ENCODE peak calls at places on chromosome 21, in seven cellular contexts. I is GM12892, S is H1, K is K562, A is HepG2, L is SK-N-SH, T is GM12878. E is an unnamed sample.

GRCh38 chr21:43343095-43343991 is 83.6 kb downstream of the SIK1 start:
- DNase-seq in I (no peak), S (no peak), K (no peak), A (peak), L (no peak), T (no peak), E (no peak)

GRCh38 chr21:16644690-16645089 is 868.2 kb upstream of the CXADR start:
- DNase-seq in I (no peak), S (no peak), K (no peak), A (no peak), L (no peak), T (no peak), E (no peak)

GRCh38 chr21:29647353-29647781 is 292.4 kb downstream of the GRIK1 start:
- DNase-seq in I (no peak), S (no peak), K (peak), A (no peak), L (no peak), T (no peak), E (no peak)

GRCh38 chr21:36783612-36784383 is 84.9 kb downstream of the SIM2 start:
- DNase-seq in I (no peak), S (no peak), K (no peak), A (peak), L (no peak), T (no peak), E (no peak)

GRCh38 chr21:46095814-46096595 is 1.9 kb upstream of the COL6A2 start:
- DNase-seq in I (no peak), S (no peak), K (no peak), A (no peak), L (no peak), T (no peak), E (no peak)

GRCh38 chr21:31630062-31630711 is 29.3 kb upstream of the SOD1 start:
- DNase-seq in I (no peak), S (no peak), K (no peak), A (peak), L (no peak), T (no peak), E (no peak)

GRCh38 chr21:41707231-41707988 is 59.4 kb downstream of the RIPK4 start:
- DNase-seq in I (no peak), S (no peak), K (no peak), A (no peak), L (no peak), T (no peak), E (no peak)

GRCh38 chr21:32309906-32310460 is 11.3 kb downstream of the MRAP start:
- DNase-seq in I (no peak), S (no peak), K (no peak), A (no peak), L (no peak), T (no peak), E (no peak)

GRCh38 chr21:27300770-27301169 is 333.9 kb upstream of the ADAMTS5 start:
- DNase-seq in I (no peak), S (no peak), K (no peak), A (no peak), L (no peak), T (no peak), E (no peak)

GRCh38 chr21:41369915-41370839 is 8.3 kb downstream of the MX2 start:
- DNase-seq in I (no peak), S (no peak), K (no peak), A (peak), L (no peak), T (peak), E (peak)

GRCh38 chr21:14114251-14114650 is 96.5 kb downstream of the LIPI start:
- DNase-seq in I (no peak), S (no peak), K (no peak), A (no peak), L (no peak), T (no peak), E (no peak)

GRCh38 chr21:30935889-30936168 is 54.4 kb upstream of the KRTAP11-1 start:
- DNase-seq in I (no peak), S (no peak), K (no peak), A (no peak), L (no peak), T (no peak), E (no peak)

GRCh38 chr21:31656199-31657095 is 3.0 kb upstream of the SOD1 start:
- DNase-seq in I (no peak), S (no peak), K (no peak), A (no peak), L (no peak), T (no peak), E (no peak)

GRCh38 chr21:17427831-17428483 is 84.9 kb upstream of the CXADR start:
- DNase-seq in I (no peak), S (no peak), K (no peak), A (no peak), L (no peak), T (peak), E (no peak)

GRCh38 chr21:41953831-41954653 is at the start of gene C2CD2:
- DNase-seq in I (peak), S (no peak), K (peak), A (peak), L (peak), T (no peak), E (peak)

GRCh38 chr21:32916088-32916487 is 109.6 kb upstream of the OLIG2 start:
- DNase-seq in I (no peak), S (no peak), K (no peak), A (no peak), L (no peak), T (no peak), E (no peak)

GRCh38 chr21:23452384-23453083 is 2154.7 kb downstream of the MRPL39 start:
- DNase-seq in I (no peak), S (peak), K (no peak), A (no peak), L (no peak), T (no peak), E (no peak)

GRCh38 chr21:17763286-17764037 is 55.7 kb downstream of the C21orf91 start:
- DNase-seq in I (no peak), S (no peak), K (no peak), A (no peak), L (no peak), T (no peak), E (no peak)

GRCh38 chr21:41110664-41111063 is 57.3 kb upstream of the BACE2 start:
- DNase-seq in I (no peak), S (no peak), K (no peak), A (no peak), L (no peak), T (no peak), E (no peak)

GRCh38 chr21:44831227-44831626 is 13.4 kb upstream of the SUMO3 start:
- DNase-seq in I (no peak), S (no peak), K (no peak), A (no peak), L (no peak), T (no peak), E (no peak)
- TF ChIP-seq TAF1 in I (no peak), S (no peak), K (no peak), A (no peak), L (no peak), T (no peak), E (no peak)

DNA sequence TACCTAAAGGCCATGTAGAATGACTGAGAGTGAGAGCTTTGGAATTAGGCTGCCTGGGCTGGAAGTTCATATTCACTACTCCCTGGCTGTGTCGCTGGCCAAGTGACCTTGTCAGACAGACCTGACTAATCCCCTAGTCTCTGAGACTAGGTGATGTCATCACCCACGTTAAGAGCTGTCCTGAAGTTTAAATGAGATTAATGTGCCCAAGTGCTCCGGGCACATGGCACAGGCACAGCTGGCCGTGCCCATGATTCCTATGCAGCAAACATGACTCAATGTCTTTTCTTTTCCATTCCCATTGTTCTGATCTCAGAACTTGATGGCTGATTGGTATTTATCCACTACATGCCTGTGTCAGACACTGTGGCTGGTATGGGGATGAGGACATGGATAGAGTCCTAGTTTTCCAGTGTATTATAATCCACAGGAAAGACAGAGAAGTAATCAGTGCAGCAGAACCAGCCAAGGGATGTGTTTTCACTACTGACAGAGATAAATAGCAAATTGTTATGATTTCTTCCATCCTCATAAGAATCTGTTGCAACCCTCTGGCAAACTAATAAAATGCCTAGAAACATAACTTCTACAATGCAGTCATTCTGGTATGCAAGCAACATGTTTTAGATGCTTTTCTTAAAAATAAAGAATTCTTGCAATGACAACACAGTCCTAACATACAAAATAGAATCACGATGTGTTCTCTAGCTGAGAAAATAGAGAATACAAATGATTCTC is 180.9 kb downstream of the PCP4 start:
- DNase-seq in I (no peak), S (no peak), K (no peak), A (no peak), L (no peak), T (no peak), E (no peak)
- TF ChIP-seq TAF1 in I (no peak), S (no peak), K (no peak), A (no peak), L (no peak), T (no peak), E (no peak)

GRCh38 chr21:25809013-25809412 is 74.2 kb downstream of the GABPA start:
- DNase-seq in I (no peak), S (no peak), K (no peak), A (no peak), L (no peak), T (no peak), E (no peak)
- TF ChIP-seq TAF1 in I (no peak), S (no peak), K (no peak), A (no peak), L (no peak), T (no peak), E (no peak)

GRCh38 chr21:44960141-44961092 is 20.6 kb downstream of the SLX9 start:
- DNase-seq in I (no peak), S (no peak), K (no peak), A (no peak), L (no peak), T (no peak), E (no peak)
- TF ChIP-seq TAF1 in I (no peak), S (no peak), K (no peak), A (no peak), L (no peak), T (no peak), E (no peak)

DNA sequence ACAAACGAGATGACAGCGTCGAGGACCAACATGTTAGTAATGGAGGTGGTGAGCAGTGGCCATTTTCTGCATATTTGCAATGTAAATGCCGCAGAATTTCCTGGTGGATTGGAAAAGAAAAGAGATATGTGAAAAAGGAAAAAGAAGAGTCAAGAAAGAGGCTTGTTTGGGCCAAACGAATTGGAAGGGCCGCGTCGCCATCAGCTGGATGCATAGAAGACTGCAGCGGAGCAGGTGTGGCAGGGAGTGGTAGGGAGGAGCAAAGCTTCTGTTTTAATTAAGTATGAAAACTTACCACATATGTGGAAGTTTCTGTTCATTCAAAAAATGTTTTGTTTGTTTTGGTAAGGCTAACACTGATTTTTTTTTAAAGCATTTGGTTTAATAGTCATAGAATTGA is 690.7 kb downstream of the NCAM2 start:
- DNase-seq in I (no peak), S (peak), K (no peak), A (no peak), L (peak), T (no peak), E (no peak)
- TF ChIP-seq TAF1 in I (no peak), S (no peak), K (no peak), A (no peak), L (no peak), T (no peak), E (no peak)

GRCh38 chr21:35179990-35180557 is 131.0 kb upstream of the RUNX1 start:
- DNase-seq in I (no peak), S (no peak), K (no peak), A (no peak), L (no peak), T (no peak), E (no peak)
- TF ChIP-seq TAF1 in I (no peak), S (no peak), K (no peak), A (no peak), L (no peak), T (no peak), E (no peak)

DNA sequence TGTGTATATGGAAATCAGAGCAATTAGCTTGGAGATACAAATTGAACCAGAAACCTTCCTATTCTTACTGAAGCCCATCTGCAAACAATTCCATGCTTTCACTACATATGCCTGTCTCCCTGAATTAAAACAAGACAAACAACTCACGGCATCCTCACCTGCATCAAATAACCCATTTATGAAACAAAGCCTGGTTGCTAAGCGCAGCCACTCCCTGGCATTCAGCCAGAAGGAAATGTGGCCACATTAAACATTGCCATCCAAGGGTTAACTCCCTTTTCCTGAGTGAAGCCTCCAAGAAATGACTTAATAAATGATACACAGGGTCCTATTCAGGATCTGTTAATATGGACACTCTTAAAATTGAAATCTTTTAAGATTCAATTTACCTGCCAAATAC is 55.2 kb downstream of the APP start:
- DNase-seq in I (no peak), S (no peak), K (no peak), A (no peak), L (peak), T (no peak), E (no peak)
- TF ChIP-seq TAF1 in I (no peak), S (no peak), K (no peak), A (no peak), L (no peak), T (no peak), E (no peak)

GRCh38 chr21:38989745-38990423 is 184.2 kb downstream of the ETS2 start:
- DNase-seq in I (no peak), S (no peak), K (no peak), A (peak), L (peak), T (no peak), E (no peak)

GRCh38 chr21:38992737-38993136 is 187.0 kb downstream of the ETS2 start:
- DNase-seq in I (no peak), S (no peak), K (no peak), A (no peak), L (no peak), T (no peak), E (no peak)

GRCh38 chr21:38989097-38989744 is 183.5 kb downstream of the ETS2 start:
- DNase-seq in I (no peak), S (no peak), K (no peak), A (no peak), L (no peak), T (no peak), E (no peak)

GRCh38 chr21:38988211-38989096 is 182.7 kb downstream of the ETS2 start:
- DNase-seq in I (no peak), S (no peak), K (no peak), A (no peak), L (no peak), T (no peak), E (no peak)

DNA sequence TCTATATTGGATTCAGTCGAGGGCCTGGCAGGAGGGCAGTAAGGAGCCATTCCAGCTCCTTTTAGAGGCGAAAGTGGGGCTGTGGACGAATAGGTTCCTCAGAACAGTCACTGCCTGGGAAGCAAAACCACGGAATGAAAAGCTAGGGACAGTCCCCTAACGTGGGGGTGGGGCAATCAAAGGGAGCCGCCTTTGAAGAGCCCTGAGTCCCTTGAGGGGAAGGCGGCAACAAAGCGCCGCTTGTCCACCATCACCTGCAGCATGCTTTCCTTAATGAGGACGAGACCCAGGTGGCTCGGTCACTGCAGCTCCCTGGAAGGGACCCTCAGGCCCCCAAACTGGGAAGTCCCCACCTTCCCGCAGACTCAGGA is 184.7 kb downstream of the ETS2 start:
- DNase-seq in I (no peak), S (no peak), K (no peak), A (peak), L (peak), T (no peak), E (no peak)
- TF ChIP-seq TAF1 in I (no peak), S (no peak), K (no peak), A (no peak), L (no peak), T (no peak), E (no peak)